ENCODE peak calls at places on chromosome X, in four cellular contexts. W is K562, B is WTC11, K is H1. J is an unnamed sample.

GRCh38 chrX:17046478-17047097 is 100.1 kb downstream of the REPS2 start:
- DNase-seq in W (peak), B (peak), K (peak), J (peak)

GRCh38 chrX:8273451-8273894 is 102.4 kb upstream of the VCX2 start:
- DNase-seq in W (no peak), B (no peak), K (no peak), J (no peak)

GRCh38 chrX:23434356-23434884 is 99.8 kb downstream of the PTCHD1 start:
- DNase-seq in W (no peak), B (no peak), K (no peak), J (no peak)

GRCh38 chrX:15863944-15864491 is 9.4 kb upstream of the AP1S2 start:
- DNase-seq in W (no peak), B (no peak), K (no peak), J (no peak)

GRCh38 chrX:22081475-22082092 is 49.5 kb downstream of the PHEX start:
- DNase-seq in W (peak), B (peak), K (peak), J (peak)

GRCh38 chrX:1031521-1032430 is 180.7 kb downstream of the CRLF2 start:
- DNase-seq in W (no peak), B (no peak), K (no peak), J (no peak)

GRCh38 chrX:19888419-19888879 is 1.0 kb upstream of the SH3KBP1 start:
- DNase-seq in W (peak), B (no peak), K (no peak), J (peak)

GRCh38 chrX:13059676-13060499 is 15.5 kb upstream of the FAM9C start:
- DNase-seq in W (peak), B (no peak), K (no peak), J (no peak)

GRCh38 chrX:104288961-104289360 is 34.2 kb upstream of the ESX1 start:
- DNase-seq in W (no peak), B (no peak), K (no peak), J (no peak)

GRCh38 chrX:15674514-15674898 is 9.9 kb upstream of the CLTRN start:
- DNase-seq in W (peak), B (peak), K (no peak), J (peak)

GRCh38 chrX:131816551-131817136 is 206.5 kb upstream of the STK26 start:
- DNase-seq in W (no peak), B (no peak), K (no peak), J (peak)

GRCh38 chrX:13398073-13398823 is 78.4 kb upstream of the ATXN3L start:
- DNase-seq in W (peak), B (no peak), K (peak), J (no peak)

GRCh38 chrX:103250977-103251376 is 4.0 kb downstream of the TCEAL8 start:
- DNase-seq in W (peak), B (no peak), K (no peak), J (no peak)

GRCh38 chrX:109393859-109394258 is 88.0 kb downstream of the GUCY2F start:
- DNase-seq in W (peak), B (peak), K (no peak), J (no peak)

GRCh38 chrX:130170752-130171445 is 863 bp upstream of the RAB33A start:
- DNase-seq in W (no peak), B (peak), K (no peak), J (peak)

GRCh38 chrX:111007238-111007637 is 88.8 kb upstream of the PAK3 start:
- DNase-seq in W (no peak), B (no peak), K (no peak), J (no peak)

GRCh38 chrX:48590203-48591103 is 6.8 kb upstream of the WDR13 start:
- DNase-seq in W (no peak), B (no peak), K (no peak), J (no peak)

GRCh38 chrX:152907084-152907651 is 9.3 kb downstream of the ZNF185 start:
- DNase-seq in W (peak), B (peak), K (no peak), J (peak)

GRCh38 chrX:120697053-120697452 is 67.2 kb upstream of the C1GALT1C1 start:
- DNase-seq in W (no peak), B (no peak), K (no peak), J (no peak)

GRCh38 chrX:22357621-22358020 is 84.9 kb downstream of the CBLL2 start:
- DNase-seq in W (no peak), B (no peak), K (no peak), J (no peak)

GRCh38 chrX:103063918-103064434 is at the start of gene BEX1:
- DNase-seq in W (no peak), B (peak), K (peak), J (peak)

GRCh38 chrX:41449615-41450014 is 2.5 kb downstream of the NYX start:
- DNase-seq in W (no peak), B (no peak), K (no peak), J (no peak)

GRCh38 chrX:77440310-77440709 is 6.9 kb upstream of the FGF16 start:
- DNase-seq in W (no peak), B (no peak), K (no peak), J (no peak)

GRCh38 chrX:70504772-70505450 is 60.3 kb downstream of the DLG3 start:
- DNase-seq in W (no peak), B (no peak), K (no peak), J (no peak)

GRCh38 chrX:118448273-118448783 is 47.3 kb upstream of the DOCK11 start:
- DNase-seq in W (no peak), B (no peak), K (no peak), J (no peak)

GRCh38 chrX:1387141-1387776 is 4.7 kb downstream of the SLC25A6 start:
- DNase-seq in W (peak), B (peak), K (no peak), J (peak)

GRCh38 chrX:15277594-15277993 is 7.7 kb upstream of the ASB9 start:
- DNase-seq in W (no peak), B (no peak), K (no peak), J (no peak)

GRCh38 chrX:73922856-73923429 is 359.9 kb downstream of the CHIC1 start:
- DNase-seq in W (no peak), B (no peak), K (no peak), J (no peak)

GRCh38 chrX:38336538-38337240 is 9.4 kb upstream of the RPGR start:
- DNase-seq in W (no peak), B (no peak), K (no peak), J (no peak)

GRCh38 chrX:43676960-43677582 is 21.0 kb downstream of the MAOA start:
- DNase-seq in W (no peak), B (no peak), K (no peak), J (peak)
- TF ChIP-seq TEAD4 in W (no peak), B (no peak), K (no peak), J (no peak)

GRCh38 chrX:11887175-11887574 is 129.1 kb downstream of the MSL3 start:
- DNase-seq in W (no peak), B (no peak), K (no peak), J (no peak)

GRCh38 chrX:11893933-11894710 is 136.1 kb downstream of the MSL3 start:
- DNase-seq in W (no peak), B (no peak), K (no peak), J (no peak)

GRCh38 chrX:11890843-11891514 is 132.9 kb downstream of the MSL3 start:
- DNase-seq in W (no peak), B (no peak), K (no peak), J (no peak)

GRCh38 chrX:11886745-11887144 is 128.7 kb downstream of the MSL3 start:
- DNase-seq in W (no peak), B (no peak), K (no peak), J (no peak)

DNA sequence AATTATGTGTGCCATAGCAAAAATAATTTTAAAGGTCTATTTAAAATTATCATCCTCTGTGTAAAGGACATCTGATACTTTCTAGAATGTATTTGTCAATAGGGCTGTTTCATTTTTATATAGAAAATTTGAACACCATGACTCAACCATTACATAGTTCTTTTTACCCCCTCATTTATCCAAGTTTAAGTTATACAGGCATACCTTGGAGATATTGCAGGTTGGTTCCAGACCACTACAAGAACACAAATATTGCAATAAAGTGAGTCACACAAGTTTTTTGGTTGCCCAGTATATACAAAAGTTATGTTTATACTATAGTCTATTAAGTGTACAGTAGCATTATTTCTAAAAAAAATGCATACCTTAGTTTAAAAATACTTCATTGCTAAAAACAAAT is 130.4 kb downstream of the MSL3 start:
- DNase-seq in W (no peak), B (no peak), K (no peak), J (no peak)
- TF ChIP-seq TEAD4 in W (no peak), B (no peak), K (no peak), J (no peak)

DNA sequence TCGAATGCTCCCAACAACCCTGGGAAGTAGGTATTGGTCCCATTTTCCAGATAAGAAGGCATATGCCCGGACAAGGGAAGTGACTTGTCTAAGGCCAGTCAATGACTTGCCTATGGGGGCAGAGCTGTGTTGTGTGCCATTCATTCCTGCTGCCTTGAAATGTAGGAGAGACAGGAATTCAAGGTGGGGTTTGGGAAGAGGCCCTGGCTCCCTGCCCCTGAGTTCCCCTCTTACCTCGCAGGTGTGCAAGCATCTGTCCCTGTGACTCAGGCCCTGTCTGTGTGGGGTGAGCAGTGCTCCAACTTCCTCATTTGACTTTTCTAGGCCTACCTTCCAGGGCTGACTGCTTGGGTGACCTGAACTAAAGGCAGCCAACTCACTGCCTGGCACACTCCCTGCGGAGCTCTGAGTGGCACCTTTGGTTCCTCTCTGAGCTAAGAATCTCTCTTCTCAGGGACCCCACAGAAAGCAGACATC is 5.1 kb downstream of the EFNB1 start:
- DNase-seq in W (no peak), B (no peak), K (no peak), J (no peak)
- TF ChIP-seq TEAD4 in W (no peak), B (no peak), K (no peak), J (no peak)

GRCh38 chrX:150362599-150363481 is at the start of gene MAMLD1:
- DNase-seq in W (peak), B (peak), K (no peak), J (peak)
- TF ChIP-seq TEAD4 in W (no peak), B (no peak), K (no peak), J (no peak)

GRCh38 chrX:134603806-134604700 is 54.2 kb downstream of the PLAC1 start:
- DNase-seq in W (no peak), B (no peak), K (no peak), J (no peak)

GRCh38 chrX:134607523-134607922 is 50.7 kb downstream of the PLAC1 start:
- DNase-seq in W (no peak), B (no peak), K (no peak), J (no peak)

GRCh38 chrX:134608153-134608552 is 50.1 kb downstream of the PLAC1 start:
- DNase-seq in W (no peak), B (no peak), K (no peak), J (no peak)

GRCh38 chrX:134602410-134602809 is 55.9 kb downstream of the PLAC1 start:
- DNase-seq in W (no peak), B (no peak), K (no peak), J (no peak)

DNA sequence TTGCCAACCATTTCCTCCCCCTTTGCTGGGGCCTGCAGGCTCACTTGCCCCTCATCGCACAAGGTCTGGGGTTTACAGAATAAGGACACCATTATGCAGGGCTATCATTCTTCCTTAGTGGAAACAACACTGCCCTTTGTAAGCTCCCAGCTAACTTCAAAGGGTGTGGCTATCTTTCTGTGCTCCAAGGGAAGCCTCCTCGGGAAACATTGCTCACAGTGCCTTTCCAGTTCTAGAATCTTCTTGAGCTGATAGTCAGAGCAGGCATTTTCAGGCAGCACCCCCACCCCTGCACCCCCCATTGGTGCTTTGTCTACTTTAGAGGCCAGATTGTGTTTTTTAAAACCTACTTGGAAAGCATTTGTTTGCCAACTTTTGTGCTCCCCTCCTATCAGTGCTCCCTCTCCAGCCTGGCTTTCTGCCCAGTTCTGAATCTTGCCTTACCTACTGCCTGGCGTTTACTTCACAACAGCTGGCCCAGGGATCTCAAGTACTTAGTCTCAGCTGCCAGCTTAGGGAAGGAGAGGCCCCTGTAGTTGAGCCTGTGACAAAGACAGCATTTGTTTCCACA is 53.5 kb downstream of the PLAC1 start:
- DNase-seq in W (no peak), B (no peak), K (no peak), J (no peak)
- TF ChIP-seq TEAD4 in W (no peak), B (no peak), K (no peak), J (no peak)

GRCh38 chrX:31099536-31100090 is 27.8 kb upstream of the FTHL17 start:
- DNase-seq in W (no peak), B (no peak), K (no peak), J (no peak)
- TF ChIP-seq TEAD4 in W (no peak), B (no peak), K (no peak), J (no peak)

J was measured in SK-N-SH.